ENCODE peak calls at places on chromosome 11, in eight cellular contexts. One of them, this sample, is unnamed.

GRCh38 chr11:135019343-135019742 is 607.3 kb upstream of the B3GAT1 start:
- DNase-seq in C1 segment of cervical spinal cord: no peak
- DNase-seq in T-helper 2 cell: no peak
- DNase-seq in ascending aorta: no peak
- DNase-seq in WERI-Rb-1: no peak
- DNase-seq in RCC 7860: no peak
- DNase-seq in A549: no peak
- DNase-seq in RPMI8226: no peak
- DNase-seq in this sample: no peak

GRCh38 chr11:121929581-121929980 is 186.4 kb downstream of the BLID start:
- DNase-seq in RCC 7860: no peak
- DNase-seq in C1 segment of cervical spinal cord: peak
- DNase-seq in A549: no peak
- DNase-seq in WERI-Rb-1: peak
- DNase-seq in T-helper 2 cell: no peak
- DNase-seq in RPMI8226: no peak
- DNase-seq in ascending aorta: no peak
- DNase-seq in this sample: no peak

GRCh38 chr11:43366597-43367121 is 7.9 kb downstream of the TTC17 start:
- DNase-seq in RCC 7860: no peak
- DNase-seq in T-helper 2 cell: no peak
- DNase-seq in A549: no peak
- DNase-seq in C1 segment of cervical spinal cord: no peak
- DNase-seq in ascending aorta: no peak
- DNase-seq in WERI-Rb-1: no peak
- DNase-seq in RPMI8226: no peak
- DNase-seq in this sample: no peak

GRCh38 chr11:14026961-14027360 is 64.4 kb downstream of the SPON1 start:
- DNase-seq in WERI-Rb-1: no peak
- DNase-seq in T-helper 2 cell: no peak
- DNase-seq in RPMI8226: no peak
- DNase-seq in C1 segment of cervical spinal cord: no peak
- DNase-seq in RCC 7860: no peak
- DNase-seq in ascending aorta: no peak
- DNase-seq in A549: no peak
- DNase-seq in this sample: no peak

GRCh38 chr11:86704710-86705109 is 32.3 kb upstream of the ME3 start:
- DNase-seq in RPMI8226: no peak
- DNase-seq in C1 segment of cervical spinal cord: no peak
- DNase-seq in T-helper 2 cell: no peak
- DNase-seq in ascending aorta: no peak
- DNase-seq in A549: no peak
- DNase-seq in RCC 7860: no peak
- DNase-seq in WERI-Rb-1: no peak
- DNase-seq in this sample: no peak

GRCh38 chr11:21289686-21290085 is 620.3 kb downstream of the NELL1 start:
- DNase-seq in A549: no peak
- DNase-seq in T-helper 2 cell: no peak
- DNase-seq in WERI-Rb-1: no peak
- DNase-seq in C1 segment of cervical spinal cord: no peak
- DNase-seq in RPMI8226: no peak
- DNase-seq in RCC 7860: no peak
- DNase-seq in ascending aorta: no peak
- DNase-seq in this sample: no peak

GRCh38 chr11:3041699-3042098 is 15.5 kb downstream of the CARS1 start:
- DNase-seq in RPMI8226: no peak
- DNase-seq in C1 segment of cervical spinal cord: peak
- DNase-seq in WERI-Rb-1: no peak
- DNase-seq in T-helper 2 cell: no peak
- DNase-seq in RCC 7860: no peak
- DNase-seq in ascending aorta: no peak
- DNase-seq in A549: no peak
- DNase-seq in this sample: no peak

GRCh38 chr11:133311230-133311629 is 221.1 kb downstream of the OPCML start:
- DNase-seq in A549: no peak
- DNase-seq in WERI-Rb-1: no peak
- DNase-seq in C1 segment of cervical spinal cord: no peak
- DNase-seq in RPMI8226: no peak
- DNase-seq in T-helper 2 cell: no peak
- DNase-seq in ascending aorta: no peak
- DNase-seq in RCC 7860: no peak
- DNase-seq in this sample: no peak

GRCh38 chr11:33907419-33907818 is 15.5 kb upstream of the LMO2 start:
- DNase-seq in RCC 7860: no peak
- DNase-seq in RPMI8226: no peak
- DNase-seq in A549: no peak
- DNase-seq in ascending aorta: no peak
- DNase-seq in C1 segment of cervical spinal cord: no peak
- DNase-seq in T-helper 2 cell: no peak
- DNase-seq in WERI-Rb-1: peak
- DNase-seq in this sample: no peak

GRCh38 chr11:27313157-27313821 is 49.7 kb downstream of the CCDC34 start:
- DNase-seq in RCC 7860: no peak
- DNase-seq in C1 segment of cervical spinal cord: no peak
- DNase-seq in A549: no peak
- DNase-seq in T-helper 2 cell: no peak
- DNase-seq in ascending aorta: no peak
- DNase-seq in RPMI8226: no peak
- DNase-seq in WERI-Rb-1: no peak
- DNase-seq in this sample: no peak

This sample was measured in naive thymus-derived CD8-positive, alpha-beta T cell.